ENCODE peak calls at places on chromosome 2, in five cellular contexts. One of them, this sample, is unnamed.

GRCh38 chr2:224838335-224838734 is 122.2 kb upstream of the CCDC195 start:
- DNase-seq in EH: peak; percentile 68
- DNase-seq in endothelial cell: no peak
- DNase-seq in putamen: no peak
- DNase-seq in fibroblast of the conjunctiva: peak; percentile 66
- DNase-seq in this sample: peak; percentile 89

GRCh38 chr2:23703583-23704385 is 223.1 kb downstream of the ATAD2B start:
- DNase-seq in fibroblast of the conjunctiva: no peak
- DNase-seq in endothelial cell: no peak
- DNase-seq in EH: no peak
- DNase-seq in putamen: no peak
- DNase-seq in this sample: peak; percentile 9

GRCh38 chr2:25845843-25846505 is 32.3 kb downstream of the ASXL2 start:
- DNase-seq in putamen: no peak
- DNase-seq in EH: peak; percentile 62
- DNase-seq in endothelial cell: no peak
- DNase-seq in fibroblast of the conjunctiva: no peak
- DNase-seq in this sample: peak; percentile 12

GRCh38 chr2:88673363-88673762 is 18.1 kb upstream of the RPIA start:
- DNase-seq in EH: no peak
- DNase-seq in putamen: no peak
- DNase-seq in fibroblast of the conjunctiva: no peak
- DNase-seq in endothelial cell: no peak
- DNase-seq in this sample: no peak

GRCh38 chr2:171789956-171790355 is 102.7 kb downstream of the DYNC1I2 start:
- DNase-seq in endothelial cell: no peak
- DNase-seq in putamen: no peak
- DNase-seq in fibroblast of the conjunctiva: no peak
- DNase-seq in EH: no peak
- DNase-seq in this sample: no peak

GRCh38 chr2:9307505-9307904 is 100.9 kb downstream of the ASAP2 start:
- DNase-seq in endothelial cell: no peak
- DNase-seq in fibroblast of the conjunctiva: no peak
- DNase-seq in EH: no peak
- DNase-seq in putamen: no peak
- DNase-seq in this sample: no peak

GRCh38 chr2:100752628-100753333 is 67.2 kb upstream of the NPAS2 start:
- DNase-seq in endothelial cell: no peak
- DNase-seq in EH: peak; percentile 92
- DNase-seq in fibroblast of the conjunctiva: peak; percentile 87
- DNase-seq in putamen: peak; percentile 39
- DNase-seq in this sample: peak; percentile 87

GRCh38 chr2:133674433-133675331 is 106.4 kb upstream of the NCKAP5 start:
- DNase-seq in putamen: peak; percentile 90
- DNase-seq in fibroblast of the conjunctiva: peak; percentile 74
- DNase-seq in EH: peak; percentile 95
- DNase-seq in endothelial cell: peak; percentile 5
- DNase-seq in this sample: peak; percentile 95

GRCh38 chr2:3610415-3610814 is 15.5 kb downstream of the COLEC11 start:
- DNase-seq in fibroblast of the conjunctiva: no peak
- DNase-seq in endothelial cell: no peak
- DNase-seq in putamen: no peak
- DNase-seq in EH: no peak
- DNase-seq in this sample: no peak

GRCh38 chr2:231387904-231388724 is 7.4 kb upstream of the B3GNT7 start:
- DNase-seq in EH: peak; percentile 70
- DNase-seq in putamen: peak; percentile 97
- DNase-seq in endothelial cell: no peak
- DNase-seq in fibroblast of the conjunctiva: peak; percentile 9
- DNase-seq in this sample: peak; percentile 49

GRCh38 chr2:235716875-235717496 is 223.1 kb downstream of the AGAP1 start:
- DNase-seq in endothelial cell: no peak
- DNase-seq in fibroblast of the conjunctiva: no peak
- DNase-seq in putamen: peak; percentile 69
- DNase-seq in EH: peak; percentile 7
- DNase-seq in this sample: no peak

GRCh38 chr2:100161940-100162620 is 19.7 kb upstream of the AFF3 start:
- DNase-seq in EH: no peak
- DNase-seq in fibroblast of the conjunctiva: no peak
- DNase-seq in endothelial cell: no peak
- DNase-seq in putamen: no peak
- DNase-seq in this sample: no peak

GRCh38 chr2:75702593-75702992 is 8.1 kb downstream of the GCFC2 start:
- DNase-seq in endothelial cell: no peak
- DNase-seq in EH: no peak
- DNase-seq in fibroblast of the conjunctiva: no peak
- DNase-seq in putamen: no peak
- DNase-seq in this sample: no peak

GRCh38 chr2:6929196-6929874 is 12.1 kb downstream of the RNF144A start:
- DNase-seq in endothelial cell: no peak
- DNase-seq in EH: no peak
- DNase-seq in fibroblast of the conjunctiva: no peak
- DNase-seq in putamen: no peak
- DNase-seq in this sample: no peak

GRCh38 chr2:56001992-56002391 is 78.4 kb upstream of the EFEMP1 start:
- DNase-seq in fibroblast of the conjunctiva: no peak
- DNase-seq in endothelial cell: no peak
- DNase-seq in putamen: no peak
- DNase-seq in EH: no peak
- DNase-seq in this sample: peak; percentile 40

GRCh38 chr2:169406891-169407290 is 44.6 kb upstream of the LRP2 start:
- DNase-seq in fibroblast of the conjunctiva: no peak
- DNase-seq in endothelial cell: no peak
- DNase-seq in EH: no peak
- DNase-seq in putamen: no peak
- DNase-seq in this sample: no peak

GRCh38 chr2:86778957-86779356 is 11.8 kb downstream of the CD8A start:
- DNase-seq in EH: no peak
- DNase-seq in putamen: no peak
- DNase-seq in endothelial cell: no peak
- DNase-seq in fibroblast of the conjunctiva: no peak
- DNase-seq in this sample: no peak

GRCh38 chr2:162090109-162090508 is 16.1 kb upstream of the DPP4 start:
- DNase-seq in putamen: no peak
- DNase-seq in endothelial cell: no peak
- DNase-seq in EH: peak; percentile 24
- DNase-seq in fibroblast of the conjunctiva: no peak
- DNase-seq in this sample: peak; percentile 52

GRCh38 chr2:74764429-74765272 is 69.3 kb upstream of the HK2 start:
- DNase-seq in EH: peak; percentile 46
- DNase-seq in putamen: no peak
- DNase-seq in fibroblast of the conjunctiva: no peak
- DNase-seq in endothelial cell: peak; percentile 18
- DNase-seq in this sample: peak; percentile 19

GRCh38 chr2:204706939-204707338 is 161.7 kb downstream of the PARD3B start:
- DNase-seq in endothelial cell: no peak
- DNase-seq in EH: peak; percentile 20
- DNase-seq in fibroblast of the conjunctiva: no peak
- DNase-seq in putamen: no peak
- DNase-seq in this sample: peak; percentile 34

GRCh38 chr2:215888680-215889079 is 124.7 kb downstream of the MREG start:
- DNase-seq in EH: no peak
- DNase-seq in endothelial cell: no peak
- DNase-seq in fibroblast of the conjunctiva: no peak
- DNase-seq in putamen: no peak
- DNase-seq in this sample: no peak

GRCh38 chr2:120220756-120221155 is 2.4 kb downstream of the TMEM185B start:
- DNase-seq in putamen: no peak
- DNase-seq in fibroblast of the conjunctiva: no peak
- DNase-seq in endothelial cell: no peak
- DNase-seq in EH: no peak
- DNase-seq in this sample: no peak

GRCh38 chr2:236578411-236578846 is 8.8 kb downstream of the ACKR3 start:
- DNase-seq in EH: no peak
- DNase-seq in putamen: no peak
- DNase-seq in endothelial cell: no peak
- DNase-seq in fibroblast of the conjunctiva: no peak
- DNase-seq in this sample: no peak

GRCh38 chr2:176407711-176408110 is 138.5 kb downstream of the MTX2 start:
- DNase-seq in endothelial cell: no peak
- DNase-seq in putamen: no peak
- DNase-seq in EH: no peak
- DNase-seq in fibroblast of the conjunctiva: no peak
- DNase-seq in this sample: no peak

GRCh38 chr2:182836451-182836850 is 30.0 kb downstream of the FRZB start:
- DNase-seq in EH: no peak
- DNase-seq in fibroblast of the conjunctiva: no peak
- DNase-seq in endothelial cell: no peak
- DNase-seq in putamen: no peak
- DNase-seq in this sample: no peak

GRCh38 chr2:2226326-2226725 is 104.7 kb downstream of the MYT1L start:
- DNase-seq in fibroblast of the conjunctiva: no peak
- DNase-seq in EH: no peak
- DNase-seq in putamen: no peak
- DNase-seq in endothelial cell: no peak
- DNase-seq in this sample: no peak

GRCh38 chr2:203480623-203481022 is 54.5 kb downstream of the RAPH1 start:
- DNase-seq in endothelial cell: no peak
- DNase-seq in EH: no peak
- DNase-seq in fibroblast of the conjunctiva: no peak
- DNase-seq in putamen: no peak
- DNase-seq in this sample: no peak

GRCh38 chr2:3219536-3219935 is 158.1 kb downstream of the EIPR1 start:
- DNase-seq in putamen: no peak
- DNase-seq in endothelial cell: no peak
- DNase-seq in fibroblast of the conjunctiva: no peak
- DNase-seq in EH: no peak
- DNase-seq in this sample: no peak

GRCh38 chr2:120291464-120292311 is 39.0 kb downstream of the RALB start:
- DNase-seq in putamen: no peak
- DNase-seq in EH: peak; percentile 74
- DNase-seq in endothelial cell: no peak
- DNase-seq in fibroblast of the conjunctiva: no peak
- DNase-seq in this sample: peak; percentile 33

GRCh38 chr2:239717319-239717675 is 307.8 kb downstream of the NDUFA10 start:
- DNase-seq in putamen: no peak
- DNase-seq in fibroblast of the conjunctiva: no peak
- DNase-seq in endothelial cell: no peak
- DNase-seq in EH: no peak
- DNase-seq in this sample: no peak

GRCh38 chr2:219514196-219514761 is at the start of gene ASIC4:
- DNase-seq in EH: peak; percentile 38
- DNase-seq in putamen: no peak
- DNase-seq in fibroblast of the conjunctiva: no peak
- DNase-seq in endothelial cell: no peak
- DNase-seq in this sample: no peak